ENCODE peak calls at places on chromosome 1, in nine cellular contexts. One of them, this sample, is unnamed.

GRCh38 chr1:10681296-10682113 is 114.9 kb downstream of the CASZ1 start:
- DNase-seq in lower leg skin: no peak
- DNase-seq in A549: no peak
- DNase-seq in esophagus muscularis mucosa: no peak
- DNase-seq in prostate gland: no peak
- DNase-seq in Peyer's patch: no peak
- DNase-seq in sigmoid colon: no peak
- DNase-seq in heart left ventricle: no peak
- DNase-seq in NB4: no peak
- DNase-seq in this sample: no peak

GRCh38 chr1:201299968-201300367 is 16.7 kb downstream of the PKP1 start:
- DNase-seq in lower leg skin: no peak
- DNase-seq in A549: peak
- DNase-seq in esophagus muscularis mucosa: no peak
- DNase-seq in prostate gland: peak
- DNase-seq in Peyer's patch: no peak
- DNase-seq in sigmoid colon: no peak
- DNase-seq in heart left ventricle: peak
- DNase-seq in NB4: no peak
- DNase-seq in this sample: peak

GRCh38 chr1:172638885-172639831 is 19.7 kb upstream of the FASLG start:
- DNase-seq in lower leg skin: peak
- DNase-seq in A549: peak
- DNase-seq in esophagus muscularis mucosa: no peak
- DNase-seq in prostate gland: no peak
- DNase-seq in Peyer's patch: peak
- DNase-seq in sigmoid colon: no peak
- DNase-seq in heart left ventricle: peak
- DNase-seq in NB4: no peak
- DNase-seq in this sample: no peak

GRCh38 chr1:94279462-94279861 is 42.1 kb upstream of the ARHGAP29 start:
- DNase-seq in lower leg skin: no peak
- DNase-seq in A549: no peak
- DNase-seq in esophagus muscularis mucosa: no peak
- DNase-seq in prostate gland: no peak
- DNase-seq in Peyer's patch: no peak
- DNase-seq in sigmoid colon: no peak
- DNase-seq in heart left ventricle: no peak
- DNase-seq in NB4: no peak
- DNase-seq in this sample: no peak

GRCh38 chr1:186985889-186986491 is 157.2 kb downstream of the PLA2G4A start:
- DNase-seq in lower leg skin: no peak
- DNase-seq in A549: peak
- DNase-seq in esophagus muscularis mucosa: no peak
- DNase-seq in prostate gland: peak
- DNase-seq in Peyer's patch: no peak
- DNase-seq in sigmoid colon: no peak
- DNase-seq in heart left ventricle: no peak
- DNase-seq in NB4: peak
- DNase-seq in this sample: no peak

GRCh38 chr1:96934282-96934681 is 212.7 kb downstream of the PTBP2 start:
- DNase-seq in lower leg skin: no peak
- DNase-seq in A549: no peak
- DNase-seq in esophagus muscularis mucosa: no peak
- DNase-seq in prostate gland: no peak
- DNase-seq in Peyer's patch: no peak
- DNase-seq in sigmoid colon: no peak
- DNase-seq in heart left ventricle: no peak
- DNase-seq in NB4: no peak
- DNase-seq in this sample: no peak

GRCh38 chr1:21322681-21323016 is 32.4 kb upstream of the ECE1 start:
- DNase-seq in lower leg skin: no peak
- DNase-seq in A549: no peak
- DNase-seq in esophagus muscularis mucosa: no peak
- DNase-seq in prostate gland: no peak
- DNase-seq in Peyer's patch: no peak
- DNase-seq in sigmoid colon: peak
- DNase-seq in heart left ventricle: no peak
- DNase-seq in NB4: no peak
- DNase-seq in this sample: no peak

GRCh38 chr1:245154429-245155185 is at the start of gene KIF26B:
- DNase-seq in lower leg skin: peak
- DNase-seq in A549: peak
- DNase-seq in esophagus muscularis mucosa: no peak
- DNase-seq in prostate gland: no peak
- DNase-seq in Peyer's patch: no peak
- DNase-seq in sigmoid colon: no peak
- DNase-seq in heart left ventricle: peak
- DNase-seq in NB4: peak
- DNase-seq in this sample: peak

GRCh38 chr1:182779530-182779929 is 10.0 kb upstream of the NPL start:
- DNase-seq in lower leg skin: no peak
- DNase-seq in A549: no peak
- DNase-seq in esophagus muscularis mucosa: no peak
- DNase-seq in prostate gland: no peak
- DNase-seq in Peyer's patch: no peak
- DNase-seq in sigmoid colon: no peak
- DNase-seq in heart left ventricle: no peak
- DNase-seq in NB4: no peak
- DNase-seq in this sample: no peak

GRCh38 chr1:998905-999796 is 746 bp downstream of the HES4 start:
- DNase-seq in lower leg skin: peak
- DNase-seq in A549: no peak
- DNase-seq in esophagus muscularis mucosa: no peak
- DNase-seq in prostate gland: no peak
- DNase-seq in Peyer's patch: no peak
- DNase-seq in sigmoid colon: peak
- DNase-seq in heart left ventricle: peak
- DNase-seq in NB4: peak
- DNase-seq in this sample: peak

GRCh38 chr1:1001057-1001630 is 1.2 kb upstream of the HES4 start:
- DNase-seq in lower leg skin: peak
- DNase-seq in A549: no peak
- DNase-seq in esophagus muscularis mucosa: no peak
- DNase-seq in prostate gland: no peak
- DNase-seq in Peyer's patch: no peak
- DNase-seq in sigmoid colon: peak
- DNase-seq in heart left ventricle: peak
- DNase-seq in NB4: no peak
- DNase-seq in this sample: peak

GRCh38 chr1:1000357-1001056 is 610 bp upstream of the HES4 start:
- DNase-seq in lower leg skin: peak
- DNase-seq in A549: no peak
- DNase-seq in esophagus muscularis mucosa: no peak
- DNase-seq in prostate gland: peak
- DNase-seq in Peyer's patch: peak
- DNase-seq in sigmoid colon: peak
- DNase-seq in heart left ventricle: peak
- DNase-seq in NB4: peak
- DNase-seq in this sample: peak

GRCh38 chr1:998051-998821 is 1.7 kb downstream of the HES4 start:
- DNase-seq in lower leg skin: no peak
- DNase-seq in A549: no peak
- DNase-seq in esophagus muscularis mucosa: no peak
- DNase-seq in prostate gland: no peak
- DNase-seq in Peyer's patch: no peak
- DNase-seq in sigmoid colon: peak
- DNase-seq in heart left ventricle: peak
- DNase-seq in NB4: no peak
- DNase-seq in this sample: peak

DNA sequence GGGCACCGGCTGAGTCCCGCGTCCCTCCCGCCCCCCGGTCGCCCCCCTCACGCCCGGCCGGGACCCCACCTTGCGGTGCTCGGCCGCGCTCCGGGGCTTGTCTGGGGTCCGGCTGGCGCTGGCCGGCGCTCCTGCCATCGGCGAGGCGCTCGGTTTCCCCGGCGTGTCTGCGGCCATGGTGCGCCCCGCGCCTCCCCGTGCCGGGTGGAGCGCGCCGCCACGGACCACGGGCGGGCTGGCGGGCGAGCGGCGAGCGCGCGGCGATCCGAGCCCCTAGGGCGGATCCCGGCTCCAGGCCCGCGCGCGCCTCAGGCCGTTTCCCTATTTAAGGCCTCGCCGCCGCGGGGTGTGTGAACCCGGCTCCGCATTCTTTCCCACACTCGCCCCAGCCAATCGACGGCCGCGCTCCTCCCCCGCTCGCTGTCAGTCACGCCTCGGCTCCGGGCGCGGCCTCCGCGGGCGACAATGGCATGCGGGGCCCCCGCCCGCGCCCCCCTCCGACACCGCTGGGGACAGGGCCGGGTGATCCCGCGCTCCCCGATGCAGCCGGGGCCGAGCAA is at the start of gene HES4:
- DNase-seq in lower leg skin: peak
- DNase-seq in A549: no peak
- DNase-seq in esophagus muscularis mucosa: peak
- DNase-seq in prostate gland: peak
- DNase-seq in Peyer's patch: peak
- DNase-seq in sigmoid colon: peak
- DNase-seq in heart left ventricle: peak
- DNase-seq in NB4: peak
- DNase-seq in this sample: peak
- TF ChIP-seq POLR2A in lower leg skin: no peak
- TF ChIP-seq POLR2A in A549: peak
- TF ChIP-seq POLR2A in esophagus muscularis mucosa: peak
- TF ChIP-seq POLR2A in prostate gland: peak
- TF ChIP-seq POLR2A in Peyer's patch: peak
- TF ChIP-seq POLR2A in sigmoid colon: no peak
- TF ChIP-seq POLR2A in heart left ventricle: peak
- TF ChIP-seq POLR2A in NB4: no peak
- TF ChIP-seq POLR2A in this sample: no peak

GRCh38 chr1:53715478-53715877 is 23.5 kb downstream of the GLIS1 start:
- DNase-seq in lower leg skin: no peak
- DNase-seq in A549: no peak
- DNase-seq in esophagus muscularis mucosa: no peak
- DNase-seq in prostate gland: no peak
- DNase-seq in Peyer's patch: no peak
- DNase-seq in sigmoid colon: no peak
- DNase-seq in heart left ventricle: no peak
- DNase-seq in NB4: peak
- DNase-seq in this sample: no peak
- TF ChIP-seq CTCF in lower leg skin: no peak
- TF ChIP-seq CTCF in A549: peak
- TF ChIP-seq CTCF in esophagus muscularis mucosa: no peak
- TF ChIP-seq CTCF in prostate gland: no peak
- TF ChIP-seq CTCF in Peyer's patch: no peak
- TF ChIP-seq CTCF in sigmoid colon: no peak
- TF ChIP-seq CTCF in heart left ventricle: no peak
- TF ChIP-seq CTCF in NB4: peak
- TF ChIP-seq CTCF in this sample: no peak

GRCh38 chr1:23524716-23525401 is 6.2 kb downstream of the E2F2 start:
- DNase-seq in lower leg skin: no peak
- DNase-seq in A549: no peak
- DNase-seq in esophagus muscularis mucosa: no peak
- DNase-seq in prostate gland: no peak
- DNase-seq in Peyer's patch: peak
- DNase-seq in sigmoid colon: no peak
- DNase-seq in heart left ventricle: no peak
- DNase-seq in NB4: peak
- DNase-seq in this sample: peak
- TF ChIP-seq POLR2A in lower leg skin: no peak
- TF ChIP-seq POLR2A in A549: no peak
- TF ChIP-seq POLR2A in esophagus muscularis mucosa: no peak
- TF ChIP-seq POLR2A in prostate gland: no peak
- TF ChIP-seq POLR2A in Peyer's patch: no peak
- TF ChIP-seq POLR2A in sigmoid colon: no peak
- TF ChIP-seq POLR2A in heart left ventricle: no peak
- TF ChIP-seq POLR2A in NB4: no peak
- TF ChIP-seq POLR2A in this sample: no peak

GRCh38 chr1:111990026-111990877 is 784 bp upstream of the KCND3 start:
- DNase-seq in lower leg skin: peak
- DNase-seq in A549: no peak
- DNase-seq in esophagus muscularis mucosa: no peak
- DNase-seq in prostate gland: peak
- DNase-seq in Peyer's patch: no peak
- DNase-seq in sigmoid colon: no peak
- DNase-seq in heart left ventricle: peak
- DNase-seq in NB4: no peak
- DNase-seq in this sample: no peak

GRCh38 chr1:111989531-111990025 is at the start of gene KCND3:
- DNase-seq in lower leg skin: no peak
- DNase-seq in A549: no peak
- DNase-seq in esophagus muscularis mucosa: no peak
- DNase-seq in prostate gland: peak
- DNase-seq in Peyer's patch: no peak
- DNase-seq in sigmoid colon: no peak
- DNase-seq in heart left ventricle: peak
- DNase-seq in NB4: no peak
- DNase-seq in this sample: peak

GRCh38 chr1:111992396-111992985 is 3.0 kb upstream of the KCND3 start:
- DNase-seq in lower leg skin: no peak
- DNase-seq in A549: no peak
- DNase-seq in esophagus muscularis mucosa: no peak
- DNase-seq in prostate gland: no peak
- DNase-seq in Peyer's patch: no peak
- DNase-seq in sigmoid colon: no peak
- DNase-seq in heart left ventricle: no peak
- DNase-seq in NB4: no peak
- DNase-seq in this sample: no peak

GRCh38 chr1:111988743-111989453 is 570 bp downstream of the KCND3 start:
- DNase-seq in lower leg skin: no peak
- DNase-seq in A549: no peak
- DNase-seq in esophagus muscularis mucosa: no peak
- DNase-seq in prostate gland: peak
- DNase-seq in Peyer's patch: no peak
- DNase-seq in sigmoid colon: no peak
- DNase-seq in heart left ventricle: peak
- DNase-seq in NB4: no peak
- DNase-seq in this sample: no peak

DNA sequence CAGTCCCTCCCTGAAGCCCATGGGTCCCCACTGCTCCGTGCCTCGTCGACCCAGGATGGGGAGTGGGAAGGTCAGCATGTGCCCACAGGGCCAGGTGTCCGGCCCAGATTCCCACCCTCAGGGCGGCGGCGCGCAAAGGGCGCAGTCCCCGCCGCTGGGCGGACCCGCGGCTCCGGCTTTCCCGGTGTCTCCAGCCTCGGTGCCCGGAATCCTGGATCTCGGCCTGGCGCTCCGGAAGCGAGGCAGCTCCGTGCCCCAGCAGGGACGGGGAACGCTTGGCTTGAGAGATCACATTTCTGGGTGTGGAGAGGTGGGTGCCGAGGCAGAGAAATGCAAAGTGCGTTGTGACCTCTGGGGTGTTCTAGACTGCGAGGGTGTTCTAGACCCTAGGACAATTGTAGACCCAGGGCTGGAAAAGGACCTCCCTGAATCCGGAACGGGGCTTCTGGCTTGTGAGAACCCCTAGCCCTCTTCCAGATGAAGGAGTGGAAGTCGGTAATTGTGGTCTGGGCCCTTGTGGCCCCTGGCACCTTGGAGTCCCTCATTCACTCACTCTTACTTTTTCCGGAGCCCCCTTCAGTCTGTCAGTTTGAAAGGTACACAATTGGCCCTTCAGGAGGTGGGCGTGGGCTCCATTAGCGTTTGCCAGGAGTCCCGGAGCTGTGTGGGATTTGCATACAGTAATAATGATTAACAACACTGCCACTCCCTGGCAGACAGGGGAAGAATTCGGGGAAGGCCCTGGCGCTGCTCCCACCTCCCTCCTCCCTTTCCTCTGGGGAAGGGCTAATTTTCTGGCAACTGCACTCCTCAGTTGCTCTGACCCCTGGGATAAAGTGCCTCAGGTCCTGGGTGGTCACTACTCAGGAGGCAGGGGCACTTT is 1.7 kb upstream of the KCND3 start:
- DNase-seq in lower leg skin: peak
- DNase-seq in A549: peak
- DNase-seq in esophagus muscularis mucosa: no peak
- DNase-seq in prostate gland: peak
- DNase-seq in Peyer's patch: no peak
- DNase-seq in sigmoid colon: peak
- DNase-seq in heart left ventricle: peak
- DNase-seq in NB4: peak
- DNase-seq in this sample: no peak
- TF ChIP-seq CTCF in lower leg skin: no peak
- TF ChIP-seq CTCF in A549: no peak
- TF ChIP-seq CTCF in esophagus muscularis mucosa: peak
- TF ChIP-seq CTCF in prostate gland: peak
- TF ChIP-seq CTCF in Peyer's patch: peak
- TF ChIP-seq CTCF in sigmoid colon: no peak
- TF ChIP-seq CTCF in heart left ventricle: no peak
- TF ChIP-seq CTCF in NB4: peak
- TF ChIP-seq CTCF in this sample: no peak

This sample was measured in spleen.